ENCODE peak calls at places on chromosomes 2 and 18, in four cellular contexts. R is sigmoid colon, M is A549, C is dorsolateral prefrontal cortex. G is an unnamed sample.
A peak's percentile ranks its signal among the peaks of the same experiment; 100 is the strongest.

GRCh38 chr2:74719066-74719465 is 65.0 kb downstream of the SEMA4F start:
- DNase-seq in R (no peak), M (no peak), C (no peak), G (no peak)

GRCh38 chr2:195818521-195818920 is 161.5 kb downstream of the SLC39A10 start:
- DNase-seq in R (no peak), M (no peak), C (no peak), G (no peak)

GRCh38 chr2:29963972-29964570 is 42.7 kb upstream of the ALK start:
- DNase-seq in R (no peak), M (no peak), C (no peak), G (no peak)

GRCh38 chr2:44620189-44620990 is 258.6 kb downstream of the CAMKMT start:
- DNase-seq in R (no peak), M (peak; percentile 49), C (no peak), G (no peak)

GRCh38 chr18:79963658-79964329 is 649 bp upstream of the HSBP1L1 start:
- DNase-seq in R (no peak), M (no peak), C (no peak), G (no peak)

GRCh38 chr18:944440-944839 is 39.8 kb downstream of the ADCYAP1 start:
- DNase-seq in R (no peak), M (no peak), C (no peak), G (no peak)

GRCh38 chr18:32530947-32531651 is 60.4 kb upstream of the GAREM1 start:
- DNase-seq in R (no peak), M (peak; percentile 7), C (no peak), G (no peak)

GRCh38 chr2:56263876-56264275 is 80.1 kb downstream of the CCDC85A start:
- DNase-seq in R (no peak), M (no peak), C (no peak), G (no peak)

GRCh38 chr18:10365901-10366300 is 88.5 kb upstream of the APCDD1 start:
- DNase-seq in R (no peak), M (no peak), C (no peak), G (no peak)

GRCh38 chr2:120914839-120915521 is 179.3 kb downstream of the GLI2 start:
- DNase-seq in R (peak; percentile 89), M (peak; percentile 90), C (peak; percentile 47), G (no peak)

GRCh38 chr2:30300122-30300455 is 68.8 kb downstream of the LBH start:
- DNase-seq in R (no peak), M (no peak), C (no peak), G (no peak)

GRCh38 chr2:44358498-44358897 is 2.8 kb downstream of the PREPL start:
- DNase-seq in R (peak; percentile 65), M (no peak), C (no peak), G (no peak)

GRCh38 chr2:170394988-170395387 is 217.0 kb downstream of the MYO3B start:
- DNase-seq in R (no peak), M (peak; percentile 2), C (no peak), G (no peak)

GRCh38 chr2:25981596-25982272 is 563 bp downstream of the KIF3C start:
- DNase-seq in R (no peak), M (no peak), C (peak; percentile 38), G (no peak)

GRCh38 chr2:60318544-60318943 is 234.9 kb downstream of the BCL11A start:
- DNase-seq in R (no peak), M (no peak), C (no peak), G (no peak)

GRCh38 chr2:69113627-69114026 is 100.6 kb downstream of the ANTXR1 start:
- DNase-seq in R (no peak), M (no peak), C (no peak), G (no peak)

GRCh38 chr18:54148151-54148550 is 76.3 kb downstream of the MBD2 start:
- DNase-seq in R (no peak), M (no peak), C (no peak), G (no peak)

GRCh38 chr18:35390956-35391695 is 14.0 kb upstream of the ZNF396 start:
- DNase-seq in R (no peak), M (no peak), C (no peak), G (no peak)

GRCh38 chr18:76524900-76525698 is 30.1 kb upstream of the ZNF516 start:
- DNase-seq in R (no peak), M (peak; percentile 36), C (no peak), G (no peak)

GRCh38 chr2:168118733-168119518 is 128.5 kb downstream of the STK39 start:
- DNase-seq in R (no peak), M (peak; percentile 64), C (peak; percentile 19), G (no peak)

GRCh38 chr2:160993543-160994090 is 166.6 kb upstream of the TANK start:
- DNase-seq in R (no peak), M (no peak), C (no peak), G (no peak)

GRCh38 chr2:175076272-175076671 is 71.1 kb upstream of the CHN1 start:
- DNase-seq in R (no peak), M (no peak), C (no peak), G (no peak)

GRCh38 chr2:222794585-222795579 is 66.0 kb upstream of the ACSL3 start:
- DNase-seq in R (no peak), M (no peak), C (no peak), G (no peak)

GRCh38 chr2:176072951-176073904 is 10.5 kb downstream of the EVX2 start:
- DNase-seq in R (no peak), M (no peak), C (no peak), G (no peak)

GRCh38 chr18:24987271-24987932 is 364.6 kb downstream of the ZNF521 start:
- DNase-seq in R (peak; percentile 71), M (no peak), C (no peak), G (no peak)

GRCh38 chr18:8657873-8658521 is 47.4 kb upstream of the MTCL1 start:
- DNase-seq in R (no peak), M (peak; percentile 38), C (peak; percentile 63), G (no peak)

DNA sequence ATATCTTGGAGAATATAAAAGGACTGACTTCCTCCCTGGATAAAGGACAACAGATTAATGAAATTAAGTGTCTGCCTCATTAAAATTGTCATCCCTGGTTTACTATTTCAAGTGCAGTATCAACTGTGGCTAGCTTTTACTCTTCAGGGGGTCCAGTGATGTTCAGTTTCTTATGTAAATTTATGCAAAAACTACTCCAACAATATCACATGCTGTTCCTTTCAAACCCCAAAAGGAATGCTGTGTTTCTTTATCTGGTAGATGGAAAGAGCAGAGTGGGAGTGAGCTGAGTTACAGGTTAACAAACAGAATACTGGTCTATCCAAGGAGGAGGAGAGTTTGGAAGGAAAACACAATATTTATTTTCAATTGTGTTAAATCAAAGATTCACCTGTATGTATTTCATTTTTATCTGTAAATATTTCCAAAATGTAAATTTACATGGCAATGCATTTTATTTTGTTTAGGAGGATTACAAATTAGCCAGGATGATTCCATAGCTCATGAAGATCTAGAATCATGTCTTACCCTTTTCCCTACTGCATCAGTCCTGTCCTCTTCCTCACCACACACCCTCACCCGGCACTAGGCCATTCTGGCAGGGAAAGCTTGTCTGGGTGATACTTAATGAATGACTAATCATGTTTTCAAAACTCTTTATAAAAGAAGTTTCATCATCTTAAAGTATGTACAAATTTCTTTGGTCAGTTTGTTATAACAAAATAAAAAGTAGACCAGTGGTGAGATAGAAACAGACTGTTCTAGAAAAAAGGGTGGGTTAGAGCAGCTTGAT is 283.5 kb upstream of the VWC2L start:
- DNase-seq in R (no peak), M (no peak), C (no peak), G (no peak)
- H3K27ac ChIP-seq in R (no peak overlapping the region), M (peak overlapping the region; percentile 47), C (no peak overlapping the region), G (no peak overlapping the region)

GRCh38 chr2:200471324-200471848 is 38.5 kb downstream of the KCTD18 start:
- DNase-seq in R (no peak), M (peak; percentile 61), C (peak; percentile 53), G (no peak)

GRCh38 chr2:200469708-200470600 is 39.9 kb downstream of the KCTD18 start:
- DNase-seq in R (peak; percentile 92), M (no peak), C (no peak), G (peak; percentile 20)

GRCh38 chr2:200466703-200467418 is 43.0 kb downstream of the KCTD18 start:
- DNase-seq in R (peak; percentile 84), M (no peak), C (no peak), G (no peak)

GRCh38 chr2:200471928-200472645 is 37.8 kb downstream of the KCTD18 start:
- DNase-seq in R (no peak), M (no peak), C (no peak), G (no peak)

GRCh38 chr2:200467806-200468686 is 41.8 kb downstream of the KCTD18 start:
- DNase-seq in R (no peak), M (no peak), C (no peak), G (no peak)
- H3K27ac ChIP-seq in R (peak overlapping the region; percentile 54), M (peak overlapping the region; percentile 33), C (peak overlapping the region; percentile 93), G (peak overlapping the region; percentile 60)

GRCh38 chr2:64936809-64937208 is 52.4 kb upstream of the SLC1A4 start:
- DNase-seq in R (no peak), M (no peak), C (no peak), G (no peak)
- H3K27ac ChIP-seq in R (no peak overlapping the region), M (no peak overlapping the region), C (no peak overlapping the region), G (no peak overlapping the region)

GRCh38 chr2:236614566-236614965 is 44.9 kb downstream of the ACKR3 start:
- DNase-seq in R (no peak), M (no peak), C (peak; percentile 61), G (no peak)

GRCh38 chr2:236610991-236611821 is 41.6 kb downstream of the ACKR3 start:
- DNase-seq in R (no peak), M (no peak), C (no peak), G (no peak)

GRCh38 chr2:236612737-236613136 is 43.1 kb downstream of the ACKR3 start:
- DNase-seq in R (no peak), M (no peak), C (no peak), G (no peak)

GRCh38 chr2:236616031-236616430 is 46.4 kb downstream of the ACKR3 start:
- DNase-seq in R (no peak), M (no peak), C (no peak), G (no peak)

GRCh38 chr2:236613607-236614006 is 44.0 kb downstream of the ACKR3 start:
- DNase-seq in R (no peak), M (no peak), C (peak; percentile 70), G (no peak)
- H3K27ac ChIP-seq in R (no peak overlapping the region), M (no peak overlapping the region), C (no peak overlapping the region), G (no peak overlapping the region)

GRCh38 chr2:239098288-239098970 is 250.5 kb downstream of the TWIST2 start:
- DNase-seq in R (peak; percentile 91), M (no peak), C (peak; percentile 37), G (no peak)
- H3K27ac ChIP-seq in R (peak overlapping the region; percentile 27), M (no peak overlapping the region), C (peak overlapping the region; percentile 56), G (no peak overlapping the region)